ENCODE peak calls at places on chromosome 7, in nine cellular contexts. D is K562; P is naive thymus-derived CD4-positive, alpha-beta T cell; K is A673; C is adrenal gland; Y is cardiac muscle cell; W is sigmoid colon; O is Peyer's patch; J is lower lobe of right lung. U is an unnamed sample.

GRCh38 chr7:98724591-98724990 is 107.5 kb downstream of the NPTX2 start:
- DNase-seq in O (no peak), Y (no peak), J (no peak), D (no peak), P (no peak), W (no peak), K (no peak), C (no peak), U (no peak)

GRCh38 chr7:18117482-18117881 is 89.8 kb upstream of the PRPS1L1 start:
- DNase-seq in O (no peak), W (no peak), P (no peak), J (no peak), Y (no peak), K (no peak), C (no peak), D (no peak), U (no peak)

GRCh38 chr7:98807306-98807880 is 62.4 kb downstream of the TMEM130 start:
- DNase-seq in D (no peak), K (peak; percentile 78), C (no peak), W (no peak), O (no peak), Y (peak; percentile 20), P (no peak), J (no peak), U (no peak)

GRCh38 chr7:21971780-21972396 is 26.2 kb upstream of the CDCA7L start:
- DNase-seq in W (no peak), P (no peak), O (no peak), Y (no peak), C (no peak), D (no peak), K (no peak), J (no peak), U (no peak)

GRCh38 chr7:22296916-22297315 is 60.0 kb downstream of the RAPGEF5 start:
- DNase-seq in Y (no peak), P (no peak), K (no peak), W (no peak), D (no peak), O (no peak), C (no peak), J (no peak), U (no peak)

GRCh38 chr7:49822862-49823261 is 49.4 kb downstream of the VWC2 start:
- DNase-seq in W (no peak), K (no peak), D (no peak), O (no peak), P (no peak), Y (peak; percentile 2), C (no peak), J (no peak), U (no peak)

GRCh38 chr7:109986701-109987100 is 1104.2 kb upstream of the LRRN3 start:
- DNase-seq in Y (no peak), C (no peak), O (no peak), K (no peak), J (no peak), P (no peak), W (no peak), D (no peak), U (no peak)

GRCh38 chr7:45258533-45259226 is 101.1 kb downstream of the RAMP3 start:
- DNase-seq in K (no peak), P (no peak), D (no peak), J (no peak), Y (no peak), O (no peak), C (no peak), W (no peak), U (no peak)

GRCh38 chr7:102469972-102470825 is 5.4 kb downstream of the LRWD1 start:
- DNase-seq in O (peak; percentile 16), D (no peak), J (no peak), W (peak; percentile 63), Y (no peak), K (no peak), C (no peak), P (no peak), U (no peak)

GRCh38 chr7:142618655-142619351 is 130.5 kb upstream of the PRSS1 start:
- DNase-seq in D (no peak), O (no peak), K (no peak), P (no peak), C (no peak), W (no peak), J (no peak), Y (no peak), U (no peak)

GRCh38 chr7:101814996-101815825 is 2.2 kb upstream of the CUX1 start:
- DNase-seq in C (peak; percentile 44), D (peak; percentile 93), K (peak; percentile 61), P (peak; percentile 70), W (peak; percentile 71), J (peak; percentile 56), O (peak; percentile 61), Y (peak; percentile 46), U (peak; percentile 53)

GRCh38 chr7:47513741-47514241 is 68.1 kb downstream of the TNS3 start:
- DNase-seq in J (no peak), P (no peak), D (no peak), K (no peak), Y (peak; percentile 68), W (peak; percentile 80), O (no peak), C (peak; percentile 41), U (no peak)

GRCh38 chr7:134662871-134663205 is 16.2 kb downstream of the BPGM start:
- DNase-seq in Y (no peak), W (no peak), D (no peak), C (no peak), K (no peak), P (no peak), O (no peak), J (no peak), U (no peak)

GRCh38 chr7:134671670-134672069 is 25.0 kb downstream of the BPGM start:
- DNase-seq in P (no peak), K (peak; percentile 33), C (no peak), D (no peak), Y (no peak), O (no peak), W (no peak), J (no peak), U (no peak)

GRCh38 chr7:134669388-134669787 is 22.7 kb downstream of the BPGM start:
- DNase-seq in J (no peak), Y (no peak), K (no peak), C (no peak), D (no peak), W (no peak), O (no peak), P (no peak), U (no peak)

GRCh38 chr7:134669845-134670373 is 23.3 kb downstream of the BPGM start:
- DNase-seq in Y (peak; percentile 83), K (peak; percentile 86), W (no peak), D (no peak), J (peak; percentile 64), P (peak; percentile 83), C (peak; percentile 61), O (peak; percentile 50), U (no peak)

DNA sequence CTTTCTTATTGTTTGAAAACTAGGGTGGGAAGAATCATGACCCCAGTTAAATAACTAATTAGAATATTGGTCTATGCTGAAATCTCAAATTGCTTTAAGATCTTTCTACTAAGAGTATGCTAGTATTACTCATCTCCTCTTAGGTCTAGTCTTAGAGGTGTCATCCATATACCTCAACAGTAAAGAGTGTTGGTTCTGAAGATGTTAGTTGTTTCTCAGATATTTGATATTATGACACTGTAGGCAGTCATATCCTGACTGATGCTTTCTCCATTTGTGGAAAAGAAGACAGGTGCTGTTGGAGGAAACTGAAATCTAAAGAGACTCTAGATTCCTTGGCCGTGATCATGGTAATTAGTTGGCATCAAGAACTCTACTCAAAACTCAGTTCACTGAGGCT is 21.2 kb downstream of the BPGM start:
- DNase-seq in Y (no peak), O (no peak), C (no peak), P (no peak), W (no peak), K (no peak), J (no peak), D (no peak), U (no peak)
- H3K27ac ChIP-seq in Y (no peak overlapping the region), O (no peak overlapping the region), C (no peak overlapping the region), P (peak overlapping the region; percentile 84), W (no peak overlapping the region), K (no peak overlapping the region), J (no peak overlapping the region), D (no peak overlapping the region), U (no peak overlapping the region)

DNA sequence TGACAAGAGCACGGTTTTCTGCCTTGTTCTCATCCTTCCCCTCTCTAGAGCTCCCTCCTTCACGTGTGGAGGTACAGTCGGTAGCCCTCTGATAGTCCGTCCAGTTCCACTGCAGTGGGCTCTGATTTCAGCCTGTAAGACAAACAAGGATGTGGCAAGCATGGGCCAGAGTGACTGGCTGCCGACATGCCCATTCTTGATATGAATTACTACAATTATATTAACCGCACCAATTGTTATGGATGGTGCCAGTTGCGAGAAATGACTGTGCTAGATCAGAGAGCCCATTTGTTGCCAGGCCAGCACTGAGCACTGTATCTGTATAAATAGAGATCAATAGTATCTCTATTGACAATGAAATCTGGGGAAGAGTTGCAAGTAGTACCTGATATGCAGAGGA is 146.6 kb downstream of the CHN2 start:
- DNase-seq in D (no peak), J (no peak), P (no peak), Y (no peak), C (no peak), O (no peak), W (no peak), K (no peak), U (no peak)
- H3K4me1 ChIP-seq in D (no peaks in the 10 kb centered on the region), J (peaks cover 15% of the 10 kb centered on the region), P (peaks cover 15% of the 10 kb centered on the region), Y (peaks cover 17% of the 10 kb centered on the region), C (no peaks in the 10 kb centered on the region), O (no peaks in the 10 kb centered on the region), W (no peaks in the 10 kb centered on the region), K (peaks cover 66% of the 10 kb centered on the region), U (no peaks in the 10 kb centered on the region)

GRCh38 chr7:130940326-130940725 is 206.3 kb upstream of the KLF14 start:
- DNase-seq in D (no peak), J (no peak), Y (no peak), O (no peak), P (no peak), W (no peak), K (no peak), C (no peak), U (no peak)

GRCh38 chr7:130942211-130942964 is 208.4 kb upstream of the KLF14 start:
- DNase-seq in K (no peak), P (no peak), J (no peak), C (peak; percentile 74), D (peak; percentile 59), W (no peak), O (peak; percentile 73), Y (peak; percentile 43), U (peak; percentile 70)

GRCh38 chr7:130939285-130940095 is 205.5 kb upstream of the KLF14 start:
- DNase-seq in D (peak; percentile 33), C (no peak), O (no peak), Y (no peak), J (no peak), K (peak; percentile 92), W (no peak), P (no peak), U (no peak)

GRCh38 chr7:130941322-130942210 is 207.6 kb upstream of the KLF14 start:
- DNase-seq in Y (peak; percentile 61), J (peak; percentile 69), D (peak; percentile 73), P (no peak), O (peak; percentile 48), K (peak; percentile 76), W (no peak), C (peak; percentile 73), U (peak; percentile 73)

GRCh38 chr7:130940907-130941306 is 206.9 kb upstream of the KLF14 start:
- DNase-seq in O (no peak), Y (no peak), D (no peak), W (no peak), J (no peak), K (peak; percentile 58), P (no peak), C (no peak), U (no peak)
- H3K4me3 ChIP-seq in O (peak overlapping the region; percentile 62), Y (no peak overlapping the region), D (peak overlapping the region; percentile 45), W (peak overlapping the region; percentile 24), J (peak overlapping the region; percentile 44), K (peak overlapping the region; percentile 55), P (peak overlapping the region; percentile 41), C (no peak overlapping the region), U (peak overlapping the region; percentile 19)

GRCh38 chr7:128030263-128030998 is 806 bp downstream of the LRRC4 start:
- DNase-seq in P (no peak), C (no peak), O (no peak), J (no peak), K (no peak), W (no peak), D (no peak), Y (no peak), U (no peak)
- H3K27ac ChIP-seq in P (no peak overlapping the region), C (no peak overlapping the region), O (no peak overlapping the region), J (no peak overlapping the region), K (no peak overlapping the region), W (no peak overlapping the region), D (no peak overlapping the region), Y (no peak overlapping the region), U (peak overlapping the region; percentile 50)